ENCODE peak calls at places on chromosomes 4 and X, in ten cellular contexts. One of them, this sample, is unnamed.
A peak's percentile ranks its signal among the peaks of the same experiment; 100 is the strongest.

GRCh38 chrX:6526564-6526963 is 8.4 kb downstream of the VCX3A start:
- DNase-seq in substantia nigra: no peak
- DNase-seq in WTC11: no peak
- DNase-seq in NCI-H1092: no peak
- DNase-seq in Karpas-422: no peak
- DNase-seq in activated effector memory CD4-positive, alpha-beta T cell treated with Interleukin-2 at 50 U/mL for 16 hours: no peak
- DNase-seq in EH: no peak
- DNase-seq in cardiac fibroblast: no peak
- DNase-seq in neuronal stem cell: no peak
- DNase-seq in stimulated activated CD4-positive, alpha-beta T cell treated with anti-CD3 and anti-CD28 coated beads, Interleukin-1b, Interleukin-23, amount 100 ng/mL, for 4 hours: no peak
- DNase-seq in this sample: no peak

GRCh38 chrX:115226929-115227328 is 7.0 kb downstream of the LRCH2 start:
- DNase-seq in substantia nigra: no peak
- DNase-seq in WTC11: peak; percentile 13
- DNase-seq in NCI-H1092: peak; percentile 25
- DNase-seq in Karpas-422: peak; percentile 71
- DNase-seq in activated effector memory CD4-positive, alpha-beta T cell treated with Interleukin-2 at 50 U/mL for 16 hours: no peak
- DNase-seq in EH: peak; percentile 18
- DNase-seq in cardiac fibroblast: peak; percentile 12
- DNase-seq in neuronal stem cell: peak; percentile 1
- DNase-seq in stimulated activated CD4-positive, alpha-beta T cell treated with anti-CD3 and anti-CD28 coated beads, Interleukin-1b, Interleukin-23, amount 100 ng/mL, for 4 hours: no peak
- DNase-seq in this sample: peak; percentile 66

GRCh38 chrX:119374736-119375135 is 24.4 kb upstream of the SLC25A43 start:
- DNase-seq in substantia nigra: no peak
- DNase-seq in WTC11: no peak
- DNase-seq in NCI-H1092: no peak
- DNase-seq in Karpas-422: no peak
- DNase-seq in activated effector memory CD4-positive, alpha-beta T cell treated with Interleukin-2 at 50 U/mL for 16 hours: no peak
- DNase-seq in EH: peak; percentile 90
- DNase-seq in cardiac fibroblast: peak; percentile 65
- DNase-seq in neuronal stem cell: no peak
- DNase-seq in stimulated activated CD4-positive, alpha-beta T cell treated with anti-CD3 and anti-CD28 coated beads, Interleukin-1b, Interleukin-23, amount 100 ng/mL, for 4 hours: no peak
- DNase-seq in this sample: peak; percentile 77

GRCh38 chr4:169159614-169160013 is 111.1 kb downstream of the SH3RF1 start:
- DNase-seq in substantia nigra: no peak
- DNase-seq in WTC11: no peak
- DNase-seq in NCI-H1092: no peak
- DNase-seq in Karpas-422: no peak
- DNase-seq in activated effector memory CD4-positive, alpha-beta T cell treated with Interleukin-2 at 50 U/mL for 16 hours: no peak
- DNase-seq in EH: peak; percentile 87
- DNase-seq in cardiac fibroblast: peak; percentile 91
- DNase-seq in neuronal stem cell: no peak
- DNase-seq in stimulated activated CD4-positive, alpha-beta T cell treated with anti-CD3 and anti-CD28 coated beads, Interleukin-1b, Interleukin-23, amount 100 ng/mL, for 4 hours: no peak
- DNase-seq in this sample: peak; percentile 16

GRCh38 chr4:111136438-111136837 is 513.6 kb upstream of the PITX2 start:
- DNase-seq in substantia nigra: no peak
- DNase-seq in WTC11: no peak
- DNase-seq in NCI-H1092: no peak
- DNase-seq in Karpas-422: no peak
- DNase-seq in activated effector memory CD4-positive, alpha-beta T cell treated with Interleukin-2 at 50 U/mL for 16 hours: no peak
- DNase-seq in EH: peak; percentile 62
- DNase-seq in cardiac fibroblast: peak; percentile 49
- DNase-seq in neuronal stem cell: no peak
- DNase-seq in stimulated activated CD4-positive, alpha-beta T cell treated with anti-CD3 and anti-CD28 coated beads, Interleukin-1b, Interleukin-23, amount 100 ng/mL, for 4 hours: no peak
- DNase-seq in this sample: peak; percentile 13

GRCh38 chrX:68146054-68146453 is 287.2 kb downstream of the OPHN1 start:
- DNase-seq in substantia nigra: no peak
- DNase-seq in WTC11: no peak
- DNase-seq in NCI-H1092: no peak
- DNase-seq in Karpas-422: peak; percentile 67
- DNase-seq in activated effector memory CD4-positive, alpha-beta T cell treated with Interleukin-2 at 50 U/mL for 16 hours: no peak
- DNase-seq in EH: peak; percentile 60
- DNase-seq in cardiac fibroblast: peak; percentile 70
- DNase-seq in neuronal stem cell: no peak
- DNase-seq in stimulated activated CD4-positive, alpha-beta T cell treated with anti-CD3 and anti-CD28 coated beads, Interleukin-1b, Interleukin-23, amount 100 ng/mL, for 4 hours: no peak
- DNase-seq in this sample: peak; percentile 47

GRCh38 chr4:141142423-141142822 is 9.2 kb upstream of the RNF150 start:
- DNase-seq in substantia nigra: no peak
- DNase-seq in WTC11: no peak
- DNase-seq in NCI-H1092: no peak
- DNase-seq in Karpas-422: no peak
- DNase-seq in activated effector memory CD4-positive, alpha-beta T cell treated with Interleukin-2 at 50 U/mL for 16 hours: no peak
- DNase-seq in EH: no peak
- DNase-seq in cardiac fibroblast: no peak
- DNase-seq in neuronal stem cell: no peak
- DNase-seq in stimulated activated CD4-positive, alpha-beta T cell treated with anti-CD3 and anti-CD28 coated beads, Interleukin-1b, Interleukin-23, amount 100 ng/mL, for 4 hours: no peak
- DNase-seq in this sample: peak; percentile 73

GRCh38 chr4:43325220-43325967 is 432.9 kb downstream of the GRXCR1 start:
- DNase-seq in substantia nigra: no peak
- DNase-seq in WTC11: no peak
- DNase-seq in NCI-H1092: no peak
- DNase-seq in Karpas-422: no peak
- DNase-seq in activated effector memory CD4-positive, alpha-beta T cell treated with Interleukin-2 at 50 U/mL for 16 hours: no peak
- DNase-seq in EH: no peak
- DNase-seq in cardiac fibroblast: peak; percentile 5
- DNase-seq in neuronal stem cell: no peak
- DNase-seq in stimulated activated CD4-positive, alpha-beta T cell treated with anti-CD3 and anti-CD28 coated beads, Interleukin-1b, Interleukin-23, amount 100 ng/mL, for 4 hours: no peak
- DNase-seq in this sample: no peak

GRCh38 chr4:91758487-91758886 is 545.3 kb upstream of the GRID2 start:
- DNase-seq in substantia nigra: no peak
- DNase-seq in WTC11: no peak
- DNase-seq in NCI-H1092: no peak
- DNase-seq in Karpas-422: no peak
- DNase-seq in activated effector memory CD4-positive, alpha-beta T cell treated with Interleukin-2 at 50 U/mL for 16 hours: no peak
- DNase-seq in EH: no peak
- DNase-seq in cardiac fibroblast: peak; percentile 9
- DNase-seq in neuronal stem cell: no peak
- DNase-seq in stimulated activated CD4-positive, alpha-beta T cell treated with anti-CD3 and anti-CD28 coated beads, Interleukin-1b, Interleukin-23, amount 100 ng/mL, for 4 hours: no peak
- DNase-seq in this sample: peak; percentile 86

GRCh38 chrX:47581731-47582647 is at the start of gene TIMP1:
- DNase-seq in substantia nigra: peak; percentile 19
- DNase-seq in WTC11: peak; percentile 75
- DNase-seq in NCI-H1092: no peak
- DNase-seq in Karpas-422: no peak
- DNase-seq in activated effector memory CD4-positive, alpha-beta T cell treated with Interleukin-2 at 50 U/mL for 16 hours: peak; percentile 77
- DNase-seq in EH: peak; percentile 96
- DNase-seq in cardiac fibroblast: peak; percentile 94
- DNase-seq in neuronal stem cell: peak; percentile 56
- DNase-seq in stimulated activated CD4-positive, alpha-beta T cell treated with anti-CD3 and anti-CD28 coated beads, Interleukin-1b, Interleukin-23, amount 100 ng/mL, for 4 hours: peak; percentile 65
- DNase-seq in this sample: peak; percentile 94

GRCh38 chr4:6372649-6373525 is 99.5 kb downstream of the PPP2R2C start:
- DNase-seq in substantia nigra: no peak
- DNase-seq in WTC11: peak; percentile 55
- DNase-seq in NCI-H1092: no peak
- DNase-seq in Karpas-422: peak; percentile 81
- DNase-seq in activated effector memory CD4-positive, alpha-beta T cell treated with Interleukin-2 at 50 U/mL for 16 hours: no peak
- DNase-seq in EH: peak; percentile 44
- DNase-seq in cardiac fibroblast: peak; percentile 44
- DNase-seq in neuronal stem cell: peak; percentile 17
- DNase-seq in stimulated activated CD4-positive, alpha-beta T cell treated with anti-CD3 and anti-CD28 coated beads, Interleukin-1b, Interleukin-23, amount 100 ng/mL, for 4 hours: no peak
- DNase-seq in this sample: peak; percentile 38

GRCh38 chr4:66000500-66001117 is 330.3 kb upstream of the EPHA5 start:
- DNase-seq in substantia nigra: no peak
- DNase-seq in WTC11: no peak
- DNase-seq in NCI-H1092: no peak
- DNase-seq in Karpas-422: no peak
- DNase-seq in activated effector memory CD4-positive, alpha-beta T cell treated with Interleukin-2 at 50 U/mL for 16 hours: no peak
- DNase-seq in EH: peak; percentile 69
- DNase-seq in cardiac fibroblast: no peak
- DNase-seq in neuronal stem cell: no peak
- DNase-seq in stimulated activated CD4-positive, alpha-beta T cell treated with anti-CD3 and anti-CD28 coated beads, Interleukin-1b, Interleukin-23, amount 100 ng/mL, for 4 hours: no peak
- DNase-seq in this sample: peak; percentile 35

GRCh38 chr4:149176019-149176418 is 639.6 kb downstream of the IQCM start:
- DNase-seq in substantia nigra: no peak
- DNase-seq in WTC11: peak; percentile 25
- DNase-seq in NCI-H1092: no peak
- DNase-seq in Karpas-422: no peak
- DNase-seq in activated effector memory CD4-positive, alpha-beta T cell treated with Interleukin-2 at 50 U/mL for 16 hours: no peak
- DNase-seq in EH: no peak
- DNase-seq in cardiac fibroblast: no peak
- DNase-seq in neuronal stem cell: no peak
- DNase-seq in stimulated activated CD4-positive, alpha-beta T cell treated with anti-CD3 and anti-CD28 coated beads, Interleukin-1b, Interleukin-23, amount 100 ng/mL, for 4 hours: no peak
- DNase-seq in this sample: peak; percentile 13

GRCh38 chr4:182531555-182532162 is 288.5 kb downstream of the TENM3 start:
- DNase-seq in substantia nigra: no peak
- DNase-seq in WTC11: no peak
- DNase-seq in NCI-H1092: no peak
- DNase-seq in Karpas-422: no peak
- DNase-seq in activated effector memory CD4-positive, alpha-beta T cell treated with Interleukin-2 at 50 U/mL for 16 hours: no peak
- DNase-seq in EH: peak; percentile 34
- DNase-seq in cardiac fibroblast: no peak
- DNase-seq in neuronal stem cell: no peak
- DNase-seq in stimulated activated CD4-positive, alpha-beta T cell treated with anti-CD3 and anti-CD28 coated beads, Interleukin-1b, Interleukin-23, amount 100 ng/mL, for 4 hours: no peak
- DNase-seq in this sample: no peak

GRCh38 chr4:38279650-38280322 is 319.6 kb downstream of the PTTG2 start:
- DNase-seq in substantia nigra: no peak
- DNase-seq in WTC11: no peak
- DNase-seq in NCI-H1092: no peak
- DNase-seq in Karpas-422: no peak
- DNase-seq in activated effector memory CD4-positive, alpha-beta T cell treated with Interleukin-2 at 50 U/mL for 16 hours: no peak
- DNase-seq in EH: no peak
- DNase-seq in cardiac fibroblast: no peak
- DNase-seq in neuronal stem cell: no peak
- DNase-seq in stimulated activated CD4-positive, alpha-beta T cell treated with anti-CD3 and anti-CD28 coated beads, Interleukin-1b, Interleukin-23, amount 100 ng/mL, for 4 hours: no peak
- DNase-seq in this sample: no peak

GRCh38 chrX:2710041-2710471 is 19.0 kb downstream of the CD99 start:
- DNase-seq in substantia nigra: no peak
- DNase-seq in WTC11: no peak
- DNase-seq in NCI-H1092: no peak
- DNase-seq in Karpas-422: no peak
- DNase-seq in activated effector memory CD4-positive, alpha-beta T cell treated with Interleukin-2 at 50 U/mL for 16 hours: no peak
- DNase-seq in EH: peak; percentile 88
- DNase-seq in cardiac fibroblast: peak; percentile 95
- DNase-seq in neuronal stem cell: no peak
- DNase-seq in stimulated activated CD4-positive, alpha-beta T cell treated with anti-CD3 and anti-CD28 coated beads, Interleukin-1b, Interleukin-23, amount 100 ng/mL, for 4 hours: no peak
- DNase-seq in this sample: peak; percentile 76

GRCh38 chrX:23012162-23012561 is 12.4 kb downstream of the DDX53 start:
- DNase-seq in substantia nigra: no peak
- DNase-seq in WTC11: no peak
- DNase-seq in NCI-H1092: no peak
- DNase-seq in Karpas-422: no peak
- DNase-seq in activated effector memory CD4-positive, alpha-beta T cell treated with Interleukin-2 at 50 U/mL for 16 hours: no peak
- DNase-seq in EH: no peak
- DNase-seq in cardiac fibroblast: no peak
- DNase-seq in neuronal stem cell: no peak
- DNase-seq in stimulated activated CD4-positive, alpha-beta T cell treated with anti-CD3 and anti-CD28 coated beads, Interleukin-1b, Interleukin-23, amount 100 ng/mL, for 4 hours: no peak
- DNase-seq in this sample: no peak

GRCh38 chr4:185317880-185318279 is 77.8 kb downstream of the LRP2BP start:
- DNase-seq in substantia nigra: no peak
- DNase-seq in WTC11: no peak
- DNase-seq in NCI-H1092: no peak
- DNase-seq in Karpas-422: no peak
- DNase-seq in activated effector memory CD4-positive, alpha-beta T cell treated with Interleukin-2 at 50 U/mL for 16 hours: no peak
- DNase-seq in EH: peak; percentile 6
- DNase-seq in cardiac fibroblast: no peak
- DNase-seq in neuronal stem cell: no peak
- DNase-seq in stimulated activated CD4-positive, alpha-beta T cell treated with anti-CD3 and anti-CD28 coated beads, Interleukin-1b, Interleukin-23, amount 100 ng/mL, for 4 hours: no peak
- DNase-seq in this sample: no peak